ENCODE peak calls at places on chromosome 19, in nine cellular contexts. One of them, this sample, is unnamed.

GRCh38 chr19:29675650-29676186 is 10.5 kb downstream of the PLEKHF1 start:
- DNase-seq in activated T-cell treated with anti-CD3 and anti-CD28 coated beads for 24 hours: no peak
- DNase-seq in HT1080: no peak
- DNase-seq in stomach: no peak
- DNase-seq in HL-60: no peak
- DNase-seq in EL: no peak
- DNase-seq in colonic mucosa: no peak
- DNase-seq in CD4-positive, alpha-beta memory T cell: no peak
- DNase-seq in GM19239: no peak
- DNase-seq in this sample: no peak

GRCh38 chr19:460877-461609 is at the start of gene SHC2:
- DNase-seq in activated T-cell treated with anti-CD3 and anti-CD28 coated beads for 24 hours: no peak
- DNase-seq in HT1080: no peak
- DNase-seq in stomach: peak
- DNase-seq in HL-60: no peak
- DNase-seq in EL: no peak
- DNase-seq in colonic mucosa: no peak
- DNase-seq in CD4-positive, alpha-beta memory T cell: no peak
- DNase-seq in GM19239: no peak
- DNase-seq in this sample: no peak

GRCh38 chr19:51421229-51422052 is 4.0 kb upstream of the SIGLEC10 start:
- DNase-seq in activated T-cell treated with anti-CD3 and anti-CD28 coated beads for 24 hours: no peak
- DNase-seq in HT1080: no peak
- DNase-seq in stomach: no peak
- DNase-seq in HL-60: no peak
- DNase-seq in EL: no peak
- DNase-seq in colonic mucosa: no peak
- DNase-seq in CD4-positive, alpha-beta memory T cell: no peak
- DNase-seq in GM19239: no peak
- DNase-seq in this sample: no peak

GRCh38 chr19:12899891-12900518 is 9.0 kb downstream of the GCDH start:
- DNase-seq in activated T-cell treated with anti-CD3 and anti-CD28 coated beads for 24 hours: no peak
- DNase-seq in HT1080: no peak
- DNase-seq in stomach: no peak
- DNase-seq in HL-60: no peak
- DNase-seq in EL: no peak
- DNase-seq in colonic mucosa: no peak
- DNase-seq in CD4-positive, alpha-beta memory T cell: no peak
- DNase-seq in GM19239: peak
- DNase-seq in this sample: peak

GRCh38 chr19:1811472-1811894 is 593 bp downstream of the ATP8B3 start:
- DNase-seq in activated T-cell treated with anti-CD3 and anti-CD28 coated beads for 24 hours: peak
- DNase-seq in HT1080: peak
- DNase-seq in stomach: peak
- DNase-seq in HL-60: peak
- DNase-seq in EL: peak
- DNase-seq in colonic mucosa: peak
- DNase-seq in CD4-positive, alpha-beta memory T cell: no peak
- DNase-seq in GM19239: no peak
- DNase-seq in this sample: no peak

GRCh38 chr19:55253842-55254624 is 4.8 kb downstream of the PPP6R1 start:
- DNase-seq in activated T-cell treated with anti-CD3 and anti-CD28 coated beads for 24 hours: no peak
- DNase-seq in HT1080: no peak
- DNase-seq in stomach: peak
- DNase-seq in HL-60: peak
- DNase-seq in EL: no peak
- DNase-seq in colonic mucosa: no peak
- DNase-seq in CD4-positive, alpha-beta memory T cell: peak
- DNase-seq in GM19239: peak
- DNase-seq in this sample: peak

GRCh38 chr19:12796146-12797071 is 5.1 kb downstream of the JUNB start:
- DNase-seq in activated T-cell treated with anti-CD3 and anti-CD28 coated beads for 24 hours: peak
- DNase-seq in HT1080: peak
- DNase-seq in stomach: peak
- DNase-seq in HL-60: no peak
- DNase-seq in EL: peak
- DNase-seq in colonic mucosa: peak
- DNase-seq in CD4-positive, alpha-beta memory T cell: peak
- DNase-seq in GM19239: no peak
- DNase-seq in this sample: no peak

GRCh38 chr19:22421797-22422196 is 349 bp downstream of the ZNF98 start:
- DNase-seq in activated T-cell treated with anti-CD3 and anti-CD28 coated beads for 24 hours: no peak
- DNase-seq in HT1080: no peak
- DNase-seq in stomach: no peak
- DNase-seq in HL-60: no peak
- DNase-seq in EL: no peak
- DNase-seq in colonic mucosa: no peak
- DNase-seq in CD4-positive, alpha-beta memory T cell: no peak
- DNase-seq in GM19239: no peak
- DNase-seq in this sample: no peak

GRCh38 chr19:2477732-2478191 is 1.8 kb downstream of the GADD45B start:
- DNase-seq in activated T-cell treated with anti-CD3 and anti-CD28 coated beads for 24 hours: no peak
- DNase-seq in HT1080: peak
- DNase-seq in stomach: no peak
- DNase-seq in HL-60: no peak
- DNase-seq in EL: peak
- DNase-seq in colonic mucosa: peak
- DNase-seq in CD4-positive, alpha-beta memory T cell: peak
- DNase-seq in GM19239: no peak
- DNase-seq in this sample: no peak

GRCh38 chr19:10289167-10289835 is 451 bp upstream of the ICAM5 start:
- DNase-seq in activated T-cell treated with anti-CD3 and anti-CD28 coated beads for 24 hours: peak
- DNase-seq in HT1080: no peak
- DNase-seq in stomach: peak
- DNase-seq in HL-60: no peak
- DNase-seq in EL: peak
- DNase-seq in colonic mucosa: peak
- DNase-seq in CD4-positive, alpha-beta memory T cell: peak
- DNase-seq in GM19239: no peak
- DNase-seq in this sample: no peak

GRCh38 chr19:37725181-37725580 is 5.6 kb upstream of the ZNF607 start:
- DNase-seq in activated T-cell treated with anti-CD3 and anti-CD28 coated beads for 24 hours: no peak
- DNase-seq in HT1080: no peak
- DNase-seq in stomach: no peak
- DNase-seq in HL-60: no peak
- DNase-seq in EL: no peak
- DNase-seq in colonic mucosa: no peak
- DNase-seq in CD4-positive, alpha-beta memory T cell: no peak
- DNase-seq in GM19239: no peak
- DNase-seq in this sample: no peak

GRCh38 chr19:11375143-11375948 is 880 bp downstream of the SWSAP1 start:
- DNase-seq in activated T-cell treated with anti-CD3 and anti-CD28 coated beads for 24 hours: peak
- DNase-seq in HT1080: no peak
- DNase-seq in stomach: peak
- DNase-seq in HL-60: peak
- DNase-seq in EL: no peak
- DNase-seq in colonic mucosa: peak
- DNase-seq in CD4-positive, alpha-beta memory T cell: peak
- DNase-seq in GM19239: no peak
- DNase-seq in this sample: no peak

GRCh38 chr19:31355330-31356289 is 6.4 kb upstream of the TSHZ3 start:
- DNase-seq in activated T-cell treated with anti-CD3 and anti-CD28 coated beads for 24 hours: no peak
- DNase-seq in HT1080: no peak
- DNase-seq in stomach: no peak
- DNase-seq in HL-60: no peak
- DNase-seq in EL: no peak
- DNase-seq in colonic mucosa: no peak
- DNase-seq in CD4-positive, alpha-beta memory T cell: no peak
- DNase-seq in GM19239: no peak
- DNase-seq in this sample: no peak

GRCh38 chr19:18262917-18263316 is 11.3 kb downstream of the IQCN start:
- DNase-seq in activated T-cell treated with anti-CD3 and anti-CD28 coated beads for 24 hours: no peak
- DNase-seq in HT1080: peak
- DNase-seq in stomach: no peak
- DNase-seq in HL-60: no peak
- DNase-seq in EL: no peak
- DNase-seq in colonic mucosa: no peak
- DNase-seq in CD4-positive, alpha-beta memory T cell: no peak
- DNase-seq in GM19239: no peak
- DNase-seq in this sample: no peak

GRCh38 chr19:5826531-5827341 is 12.8 kb downstream of the FUT6 start:
- DNase-seq in activated T-cell treated with anti-CD3 and anti-CD28 coated beads for 24 hours: no peak
- DNase-seq in HT1080: no peak
- DNase-seq in stomach: peak
- DNase-seq in HL-60: peak
- DNase-seq in EL: peak
- DNase-seq in colonic mucosa: peak
- DNase-seq in CD4-positive, alpha-beta memory T cell: peak
- DNase-seq in GM19239: peak
- DNase-seq in this sample: no peak

GRCh38 chr19:57803594-57804325 is 11.0 kb downstream of the ZNF552 start:
- DNase-seq in activated T-cell treated with anti-CD3 and anti-CD28 coated beads for 24 hours: no peak
- DNase-seq in HT1080: peak
- DNase-seq in stomach: peak
- DNase-seq in HL-60: no peak
- DNase-seq in EL: peak
- DNase-seq in colonic mucosa: peak
- DNase-seq in CD4-positive, alpha-beta memory T cell: no peak
- DNase-seq in GM19239: no peak
- DNase-seq in this sample: no peak

GRCh38 chr19:55909801-55910200 is 22.3 kb downstream of the NLRP13 start:
- DNase-seq in activated T-cell treated with anti-CD3 and anti-CD28 coated beads for 24 hours: no peak
- DNase-seq in HT1080: no peak
- DNase-seq in stomach: no peak
- DNase-seq in HL-60: no peak
- DNase-seq in EL: no peak
- DNase-seq in colonic mucosa: no peak
- DNase-seq in CD4-positive, alpha-beta memory T cell: no peak
- DNase-seq in GM19239: no peak
- DNase-seq in this sample: no peak

GRCh38 chr19:35777411-35777841 is 2.1 kb downstream of the ARHGAP33 start:
- DNase-seq in activated T-cell treated with anti-CD3 and anti-CD28 coated beads for 24 hours: no peak
- DNase-seq in HT1080: no peak
- DNase-seq in stomach: no peak
- DNase-seq in HL-60: no peak
- DNase-seq in EL: no peak
- DNase-seq in colonic mucosa: no peak
- DNase-seq in CD4-positive, alpha-beta memory T cell: no peak
- DNase-seq in GM19239: no peak
- DNase-seq in this sample: no peak